ENCODE peak calls at places on chromosomes 2 and 18, in eight cellular contexts. Q is testis; V is CD4-positive, alpha-beta T cell; S is H1; X is heart left ventricle; B is A549; P is uterus; F is right lobe of liver. N is an unnamed sample.

GRCh38 chr2:133054297-133054696 is 384.3 kb upstream of the LYPD1 start:
- DNase-seq in F (no peak), S (no peak), Q (no peak), X (no peak), B (no peak), V (no peak), P (no peak), N (no peak)

GRCh38 chr2:3127279-3127690 is 250.3 kb downstream of the EIPR1 start:
- DNase-seq in B (no peak), F (peak), P (no peak), V (no peak), S (no peak), X (no peak), Q (no peak), N (no peak)

GRCh38 chr2:224584111-224584764 is 925 bp downstream of the CUL3 start:
- DNase-seq in Q (peak), B (peak), P (peak), F (no peak), S (no peak), X (peak), V (no peak), N (no peak)

GRCh38 chr2:88880441-88880953 is 189.0 kb downstream of the RPIA start:
- DNase-seq in X (no peak), Q (peak), S (no peak), P (peak), V (no peak), B (peak), F (no peak), N (no peak)

GRCh38 chr18:56214706-56215105 is 423.7 kb downstream of the TXNL1 start:
- DNase-seq in S (no peak), P (no peak), Q (no peak), X (no peak), F (no peak), B (no peak), V (no peak), N (no peak)

GRCh38 chr2:233996436-233996835 is 54.1 kb upstream of the SPP2 start:
- DNase-seq in B (no peak), V (no peak), Q (no peak), P (no peak), X (no peak), F (no peak), S (no peak), N (no peak)

GRCh38 chr18:5451871-5452270 is 91.9 kb downstream of the EPB41L3 start:
- DNase-seq in S (no peak), X (no peak), B (no peak), F (no peak), V (no peak), P (no peak), Q (no peak), N (no peak)

GRCh38 chr2:54680397-54681032 is 42.9 kb upstream of the EML6 start:
- DNase-seq in X (peak), P (no peak), V (no peak), F (no peak), S (no peak), B (no peak), Q (no peak), N (no peak)

GRCh38 chr18:46167971-46168370 is 63.8 kb downstream of the HAUS1 start:
- DNase-seq in B (no peak), Q (no peak), S (no peak), V (no peak), X (no peak), F (no peak), P (no peak), N (no peak)

GRCh38 chr2:193373139-193373538 is 1178.4 kb upstream of the TMEFF2 start:
- DNase-seq in X (no peak), S (no peak), V (no peak), Q (no peak), B (no peak), P (no peak), F (no peak), N (no peak)

GRCh38 chr18:54626779-54627178 is 35.7 kb downstream of the DYNAP start:
- DNase-seq in P (no peak), V (no peak), Q (no peak), B (no peak), S (no peak), X (no peak), F (no peak), N (no peak)

GRCh38 chr18:48078448-48078847 is 148.0 kb upstream of the SMAD2 start:
- DNase-seq in F (no peak), P (no peak), S (no peak), B (no peak), Q (no peak), X (no peak), V (no peak), N (no peak)

GRCh38 chr2:12928706-12929291 is 212.1 kb downstream of the TRIB2 start:
- DNase-seq in F (no peak), Q (no peak), P (no peak), B (no peak), S (no peak), V (no peak), X (no peak), N (no peak)

GRCh38 chr2:97005353-97005752 is 19.0 kb upstream of the FAM178B start:
- DNase-seq in P (no peak), F (no peak), B (peak), X (no peak), Q (no peak), S (no peak), V (no peak), N (no peak)

GRCh38 chr2:7480431-7480830 is 563.2 kb downstream of the RNF144A start:
- DNase-seq in P (no peak), F (no peak), X (no peak), S (no peak), B (no peak), V (no peak), Q (no peak), N (no peak)

GRCh38 chr2:219876931-219877330 is 249.5 kb downstream of the SLC4A3 start:
- DNase-seq in V (no peak), F (no peak), Q (no peak), S (no peak), P (no peak), B (no peak), X (no peak), N (no peak)

GRCh38 chr2:179177694-179178093 is 86.9 kb downstream of the SESTD1 start:
- DNase-seq in V (no peak), F (no peak), S (no peak), P (no peak), B (no peak), X (no peak), Q (no peak), N (no peak)

GRCh38 chr2:144154205-144154604 is 365.7 kb downstream of the ZEB2 start:
- DNase-seq in X (no peak), Q (no peak), S (no peak), F (no peak), P (no peak), V (no peak), B (no peak), N (no peak)

GRCh38 chr2:32715981-32716380 is 88.1 kb downstream of the TTC27 start:
- DNase-seq in P (no peak), B (no peak), V (no peak), Q (no peak), X (no peak), S (no peak), F (no peak), N (no peak)

GRCh38 chr2:67041051-67041450 is 356.1 kb upstream of the ETAA1 start:
- DNase-seq in S (no peak), Q (no peak), P (no peak), B (no peak), X (no peak), F (no peak), V (no peak), N (no peak)

GRCh38 chr2:85326946-85327756 is 638 bp downstream of the TGOLN2 start:
- DNase-seq in B (no peak), X (peak), Q (peak), F (peak), P (peak), S (no peak), V (peak), N (peak)

GRCh38 chr18:44946529-44947113 is 265.9 kb downstream of the SETBP1 start:
- DNase-seq in X (no peak), F (no peak), V (no peak), Q (no peak), B (no peak), P (no peak), S (no peak), N (no peak)

GRCh38 chr2:42562474-42563144 is 5.8 kb upstream of the MTA3 start:
- DNase-seq in X (no peak), P (no peak), Q (no peak), F (no peak), V (no peak), S (no peak), B (no peak), N (no peak)

DNA sequence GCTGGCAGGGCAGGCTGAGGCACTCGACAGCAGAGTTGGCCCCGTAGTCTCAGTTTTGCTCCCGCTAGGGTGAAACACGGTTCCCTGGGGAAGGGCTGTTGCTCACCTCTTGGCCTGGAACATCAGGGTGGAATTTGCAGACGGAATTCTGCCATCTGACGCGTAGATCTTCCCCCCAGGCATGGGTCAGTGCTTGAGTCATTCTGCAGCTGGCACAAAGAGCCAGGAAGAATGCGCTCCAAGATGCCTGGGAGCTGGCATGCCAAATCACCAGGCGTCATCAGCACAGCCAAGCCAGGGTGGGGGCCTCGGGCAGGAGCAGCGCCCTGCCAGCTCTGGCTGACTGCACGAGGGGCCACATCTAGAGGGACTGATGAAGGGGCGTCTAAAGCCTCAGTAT is 42.7 kb downstream of the ODC1 start:
- DNase-seq in V (no peak), F (no peak), S (no peak), X (peak), Q (peak), B (peak), P (peak), N (peak)
- H3K27ac ChIP-seq in V (no peak), F (no peak), S (no peak), X (peak), Q (no peak), B (peak), P (peak), N (peak)

GRCh38 chr2:162890690-162891311 is 52.2 kb upstream of the KCNH7 start:
- DNase-seq in B (peak), Q (peak), P (no peak), V (no peak), S (no peak), X (no peak), F (no peak), N (no peak)
- TF ChIP-seq CTCF in B (peak), Q (peak), P (no peak), V (peak), S (no peak), X (peak), F (peak), N (peak)

GRCh38 chr2:11778923-11779757 is 32.7 kb downstream of the LPIN1 start:
- DNase-seq in F (peak), S (peak), Q (peak), B (peak), V (peak), P (peak), X (peak), N (peak)
- H3K27ac ChIP-seq in F (no peak), S (no peak), Q (no peak), B (peak), V (no peak), P (no peak), X (no peak), N (no peak)

DNA sequence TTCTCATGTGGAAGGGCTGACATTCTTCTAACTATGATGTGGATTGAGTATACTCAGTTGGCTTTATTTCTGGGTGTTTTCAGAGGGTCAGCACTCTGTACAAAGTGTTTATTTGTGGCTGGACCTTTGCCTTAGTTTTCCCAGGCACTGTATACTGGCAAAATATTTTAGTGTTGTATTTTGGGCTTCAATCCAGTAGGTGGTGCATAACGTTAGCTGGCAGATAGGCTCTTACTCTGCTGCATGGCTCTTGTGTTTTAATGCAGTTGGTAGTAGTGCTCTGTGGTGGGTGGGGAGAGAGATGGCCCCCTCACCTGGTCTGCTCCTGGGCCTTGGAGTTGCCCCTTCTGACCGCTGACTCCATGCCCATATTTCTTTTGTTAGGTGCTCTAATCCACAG is 75.6 kb upstream of the REG3A start:
- DNase-seq in F (no peak), Q (no peak), P (no peak), B (no peak), V (no peak), S (no peak), X (no peak), N (no peak)
- TF ChIP-seq CTCF in F (no peak), Q (no peak), P (no peak), B (no peak), V (no peak), S (no peak), X (no peak), N (no peak)

GRCh38 chr2:123500988-123501387 is 524.1 kb upstream of the CNTNAP5 start:
- DNase-seq in V (no peak), S (no peak), Q (no peak), X (no peak), F (no peak), P (no peak), B (no peak), N (no peak)

GRCh38 chr2:123500346-123500745 is 524.7 kb upstream of the CNTNAP5 start:
- DNase-seq in X (no peak), Q (no peak), F (no peak), P (no peak), V (no peak), S (no peak), B (no peak), N (no peak)

GRCh38 chr2:123502926-123503325 is 522.2 kb upstream of the CNTNAP5 start:
- DNase-seq in Q (no peak), F (no peak), S (no peak), X (no peak), P (no peak), B (no peak), V (no peak), N (no peak)
- H3K27ac ChIP-seq in Q (no peak), F (no peak), S (no peak), X (no peak), P (no peak), B (no peak), V (no peak), N (no peak)